ENCODE peak calls at places on chromosomes 13 and 19, in five cellular contexts. One of them, this sample, is unnamed.
A peak's percentile ranks its signal among the peaks of the same experiment; 100 is the strongest.

GRCh38 chr19:1754651-1755466 is 1.6 kb downstream of the ONECUT3 start:
- DNase-seq in breast epithelium: no peak
- DNase-seq in H1: no peak
- DNase-seq in lung: no peak
- DNase-seq in heart left ventricle: no peak
- DNase-seq in this sample: no peak

GRCh38 chr13:114203536-114203935 is 24.5 kb downstream of the CFAP97D2 start:
- DNase-seq in breast epithelium: no peak
- DNase-seq in H1: no peak
- DNase-seq in lung: no peak
- DNase-seq in heart left ventricle: no peak
- DNase-seq in this sample: no peak

GRCh38 chr19:31290926-31291590 is 58.2 kb downstream of the TSHZ3 start:
- DNase-seq in breast epithelium: peak; percentile 29
- DNase-seq in H1: no peak
- DNase-seq in lung: no peak
- DNase-seq in heart left ventricle: no peak
- DNase-seq in this sample: no peak

GRCh38 chr19:48308695-48309586 is 16.4 kb upstream of the EMP3 start:
- DNase-seq in breast epithelium: no peak
- DNase-seq in H1: no peak
- DNase-seq in lung: no peak
- DNase-seq in heart left ventricle: no peak
- DNase-seq in this sample: peak; percentile 48

GRCh38 chr13:105936816-105937215 is 598.6 kb downstream of the EFNB2 start:
- DNase-seq in breast epithelium: no peak
- DNase-seq in H1: no peak
- DNase-seq in lung: no peak
- DNase-seq in heart left ventricle: no peak
- DNase-seq in this sample: no peak

GRCh38 chr13:41492432-41493267 is 35.3 kb downstream of the RGCC start:
- DNase-seq in breast epithelium: no peak
- DNase-seq in H1: no peak
- DNase-seq in lung: no peak
- DNase-seq in heart left ventricle: no peak
- DNase-seq in this sample: no peak

GRCh38 chr19:43132696-43133095 is 50.2 kb upstream of the PSG2 start:
- DNase-seq in breast epithelium: no peak
- DNase-seq in H1: no peak
- DNase-seq in lung: no peak
- DNase-seq in heart left ventricle: no peak
- DNase-seq in this sample: no peak

GRCh38 chr19:41324231-41324702 is 14.3 kb downstream of the CCDC97 start:
- DNase-seq in breast epithelium: no peak
- DNase-seq in H1: no peak
- DNase-seq in lung: no peak
- DNase-seq in heart left ventricle: no peak
- DNase-seq in this sample: no peak

GRCh38 chr19:1211494-1212234 is 6.1 kb downstream of the STK11 start:
- DNase-seq in breast epithelium: peak; percentile 81
- DNase-seq in H1: no peak
- DNase-seq in lung: no peak
- DNase-seq in heart left ventricle: peak; percentile 33
- DNase-seq in this sample: peak; percentile 57

DNA sequence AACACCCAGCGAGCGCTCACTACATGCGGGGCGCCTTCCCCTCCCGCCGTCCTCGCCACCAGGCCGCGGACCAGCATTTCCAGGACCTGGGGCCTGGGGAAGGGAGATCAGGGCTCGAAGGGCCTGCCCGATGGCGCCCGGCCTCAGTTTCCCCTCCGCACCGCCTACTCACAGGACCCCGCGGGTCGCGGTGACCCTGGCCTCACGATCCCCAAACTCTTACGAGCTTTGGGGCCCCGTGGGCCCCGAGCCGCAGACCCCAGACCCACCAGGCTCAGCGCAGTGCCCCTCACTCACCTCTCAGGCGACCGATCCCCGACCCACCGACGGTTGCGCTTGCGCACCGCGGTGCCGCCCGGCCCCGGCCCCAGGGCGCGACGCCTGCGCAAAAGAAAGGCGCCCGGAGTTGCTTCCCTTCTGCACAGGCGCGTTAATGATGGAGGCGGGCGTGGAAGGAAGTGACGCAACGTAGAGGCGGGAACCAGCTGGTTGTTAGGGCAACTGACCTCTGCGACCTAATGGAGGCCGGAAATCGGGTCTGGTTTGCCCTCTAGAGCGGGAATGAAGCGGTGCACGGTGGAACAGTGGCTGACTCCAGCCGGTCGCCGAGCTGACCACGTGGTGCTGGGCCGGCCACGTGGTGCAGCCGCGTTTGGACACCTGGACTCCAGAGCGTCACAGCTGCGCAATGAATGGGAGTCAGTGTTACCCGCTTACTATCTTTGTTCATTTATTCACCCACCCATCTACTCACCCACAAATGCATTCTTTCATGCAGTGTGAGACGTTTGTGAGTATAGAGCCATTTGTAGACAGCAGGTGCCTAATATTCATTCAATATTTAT is at the start of gene SGTA:
- DNase-seq in breast epithelium: peak; percentile 98
- DNase-seq in H1: peak; percentile 93
- DNase-seq in lung: peak; percentile 98
- DNase-seq in heart left ventricle: peak; percentile 98
- DNase-seq in this sample: peak; percentile 100
- TF ChIP-seq CTCF in breast epithelium: peak; percentile 73
- TF ChIP-seq CTCF in H1: no peak
- TF ChIP-seq CTCF in lung: peak; percentile 55
- TF ChIP-seq CTCF in heart left ventricle: peak; percentile 57
- TF ChIP-seq CTCF in this sample: peak; percentile 36

GRCh38 chr13:75870397-75870801 is 234.3 kb downstream of the LMO7 start:
- DNase-seq in breast epithelium: no peak
- DNase-seq in H1: no peak
- DNase-seq in lung: no peak
- DNase-seq in heart left ventricle: no peak
- DNase-seq in this sample: peak; percentile 38
- H3K4me3 ChIP-seq in breast epithelium: peak overlapping the region; percentile 64
- H3K4me3 ChIP-seq in H1: no peak overlapping the region
- H3K4me3 ChIP-seq in lung: no peak overlapping the region
- H3K4me3 ChIP-seq in heart left ventricle: peak overlapping the region; percentile 49
- H3K4me3 ChIP-seq in this sample: peak overlapping the region; percentile 59

DNA sequence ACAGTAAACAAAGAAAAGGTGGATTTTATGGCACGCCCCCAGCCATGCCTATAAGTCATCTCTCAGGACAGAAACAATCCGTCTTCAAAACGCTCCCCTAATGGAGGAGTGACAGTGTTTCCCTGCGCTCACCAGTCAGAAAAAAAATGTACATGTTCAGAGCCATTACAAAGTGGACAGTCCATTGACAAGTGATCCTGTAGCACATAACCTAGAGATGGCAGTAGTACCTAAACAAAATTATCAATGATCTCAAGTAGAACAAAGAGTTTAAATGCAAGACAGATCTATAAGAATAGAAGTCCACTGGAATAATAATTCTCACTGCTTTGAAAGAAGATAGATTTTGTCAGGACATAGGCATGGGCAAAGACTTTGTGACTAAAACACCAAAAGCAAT is 891.6 kb upstream of the MIR17HG start:
- DNase-seq in breast epithelium: no peak
- DNase-seq in H1: no peak
- DNase-seq in lung: no peak
- DNase-seq in heart left ventricle: no peak
- DNase-seq in this sample: no peak
- TF ChIP-seq CTCF in breast epithelium: no peak
- TF ChIP-seq CTCF in H1: no peak
- TF ChIP-seq CTCF in lung: no peak
- TF ChIP-seq CTCF in heart left ventricle: no peak
- TF ChIP-seq CTCF in this sample: no peak

DNA sequence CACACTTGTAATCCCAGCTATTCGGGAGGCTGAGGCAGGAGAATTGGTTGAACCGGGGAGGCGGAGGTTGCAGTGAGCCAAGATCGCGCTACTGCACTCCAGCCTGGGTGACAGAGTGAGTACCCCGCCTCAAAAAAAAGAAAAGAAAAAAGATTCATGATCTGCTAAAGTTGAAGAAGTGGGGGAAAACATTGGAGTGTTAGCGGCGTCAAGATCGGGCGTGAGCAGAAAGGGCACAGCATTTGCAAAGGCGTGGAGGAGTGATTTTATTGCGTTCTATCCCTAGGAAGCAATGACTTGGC is 874 bp upstream of the DNM2 start:
- DNase-seq in breast epithelium: no peak
- DNase-seq in H1: no peak
- DNase-seq in lung: no peak
- DNase-seq in heart left ventricle: no peak
- DNase-seq in this sample: no peak
- H3K4me3 ChIP-seq in breast epithelium: peak overlapping the region; percentile 57
- H3K4me3 ChIP-seq in H1: no peak overlapping the region
- H3K4me3 ChIP-seq in lung: no peak overlapping the region
- H3K4me3 ChIP-seq in heart left ventricle: peak overlapping the region; percentile 37
- H3K4me3 ChIP-seq in this sample: peak overlapping the region; percentile 36

GRCh38 chr19:57830071-57830602 is at the start of gene ZNF587B:
- DNase-seq in breast epithelium: peak; percentile 62
- DNase-seq in H1: peak; percentile 77
- DNase-seq in lung: peak; percentile 55
- DNase-seq in heart left ventricle: peak; percentile 76
- DNase-seq in this sample: peak; percentile 73
- TF ChIP-seq CTCF in breast epithelium: peak; percentile 38
- TF ChIP-seq CTCF in H1: peak; percentile 16
- TF ChIP-seq CTCF in lung: no peak
- TF ChIP-seq CTCF in heart left ventricle: peak; percentile 64
- TF ChIP-seq CTCF in this sample: peak; percentile 38

GRCh38 chr13:110677731-110678545 is 28.0 kb downstream of the CARS2 start:
- DNase-seq in breast epithelium: no peak
- DNase-seq in H1: no peak
- DNase-seq in lung: no peak
- DNase-seq in heart left ventricle: no peak
- DNase-seq in this sample: no peak

GRCh38 chr13:110676057-110676510 is 29.8 kb downstream of the CARS2 start:
- DNase-seq in breast epithelium: no peak
- DNase-seq in H1: no peak
- DNase-seq in lung: no peak
- DNase-seq in heart left ventricle: no peak
- DNase-seq in this sample: no peak

GRCh38 chr13:110680852-110681251 is 25.1 kb downstream of the CARS2 start:
- DNase-seq in breast epithelium: no peak
- DNase-seq in H1: no peak
- DNase-seq in lung: no peak
- DNase-seq in heart left ventricle: no peak
- DNase-seq in this sample: peak; percentile 25

GRCh38 chr13:110681868-110682550 is 23.9 kb downstream of the CARS2 start:
- DNase-seq in breast epithelium: no peak
- DNase-seq in H1: no peak
- DNase-seq in lung: no peak
- DNase-seq in heart left ventricle: no peak
- DNase-seq in this sample: no peak

DNA sequence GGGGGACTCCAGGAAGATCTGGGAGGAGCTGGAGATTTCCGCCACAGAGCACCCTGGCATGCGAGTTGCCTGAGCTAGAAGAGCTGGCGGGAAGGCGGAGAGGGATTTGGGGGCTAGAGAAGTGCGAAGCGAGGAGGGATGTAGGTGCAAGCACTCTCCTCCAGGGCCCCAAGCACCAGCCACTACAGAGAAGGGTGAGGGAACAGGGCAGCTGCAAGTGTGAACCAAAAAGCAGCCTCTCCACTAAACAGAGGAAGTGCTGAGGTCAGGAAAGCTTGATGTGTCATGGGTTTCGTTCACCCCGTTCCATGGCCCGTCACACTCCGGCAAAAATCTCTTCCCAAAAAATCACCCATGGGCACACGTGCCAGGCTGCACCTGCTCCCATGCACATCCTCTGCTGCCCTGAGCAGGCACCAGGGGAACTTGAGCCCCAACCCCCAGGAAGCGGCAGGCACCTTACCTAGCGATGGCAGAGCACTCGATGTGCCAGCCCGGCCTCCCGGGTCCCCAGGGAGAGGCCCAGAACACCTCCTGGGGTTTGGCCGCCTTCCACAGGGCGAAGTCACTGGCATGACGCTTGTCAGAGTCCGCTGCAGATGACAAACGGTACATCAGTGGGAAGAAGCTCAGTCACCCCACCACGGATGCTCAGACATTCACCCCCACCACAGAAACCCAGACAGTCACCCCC is 29.3 kb downstream of the CARS2 start:
- DNase-seq in breast epithelium: no peak
- DNase-seq in H1: no peak
- DNase-seq in lung: no peak
- DNase-seq in heart left ventricle: no peak
- DNase-seq in this sample: no peak
- H3K4me3 ChIP-seq in breast epithelium: no peak overlapping the region
- H3K4me3 ChIP-seq in H1: no peak overlapping the region
- H3K4me3 ChIP-seq in lung: no peak overlapping the region
- H3K4me3 ChIP-seq in heart left ventricle: no peak overlapping the region
- H3K4me3 ChIP-seq in this sample: no peak overlapping the region

GRCh38 chr13:107743100-107743499 is 472.2 kb downstream of the LIG4 start:
- DNase-seq in breast epithelium: no peak
- DNase-seq in H1: no peak
- DNase-seq in lung: no peak
- DNase-seq in heart left ventricle: no peak
- DNase-seq in this sample: no peak

GRCh38 chr13:107743523-107743922 is 471.8 kb downstream of the LIG4 start:
- DNase-seq in breast epithelium: no peak
- DNase-seq in H1: no peak
- DNase-seq in lung: no peak
- DNase-seq in heart left ventricle: no peak
- DNase-seq in this sample: no peak

GRCh38 chr13:107743983-107744382 is 471.4 kb downstream of the LIG4 start:
- DNase-seq in breast epithelium: no peak
- DNase-seq in H1: no peak
- DNase-seq in lung: no peak
- DNase-seq in heart left ventricle: no peak
- DNase-seq in this sample: peak; percentile 72

DNA sequence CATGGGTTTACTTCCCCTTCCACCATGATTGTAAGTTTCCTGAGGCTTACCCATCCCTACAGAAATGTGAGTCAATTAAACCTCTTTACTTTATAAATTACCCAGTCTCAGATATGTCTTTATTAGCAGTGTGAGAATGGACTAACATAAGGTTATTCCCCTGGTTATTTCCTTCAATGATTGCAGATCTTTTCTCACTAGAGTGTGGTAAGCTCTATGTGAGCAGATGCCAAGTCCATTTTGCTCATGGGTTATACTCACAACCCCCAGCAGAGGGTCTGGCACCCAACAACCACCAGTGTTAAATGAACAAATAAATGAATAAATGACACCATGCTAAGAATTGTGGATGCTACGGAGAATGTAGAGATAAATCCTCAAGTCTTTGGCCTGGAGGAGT is 472.8 kb downstream of the LIG4 start:
- DNase-seq in breast epithelium: no peak
- DNase-seq in H1: no peak
- DNase-seq in lung: no peak
- DNase-seq in heart left ventricle: no peak
- DNase-seq in this sample: no peak
- TF ChIP-seq CTCF in breast epithelium: no peak
- TF ChIP-seq CTCF in H1: no peak
- TF ChIP-seq CTCF in lung: no peak
- TF ChIP-seq CTCF in heart left ventricle: no peak
- TF ChIP-seq CTCF in this sample: no peak

GRCh38 chr19:11024259-11024658 is 63.4 kb downstream of the SMARCA4 start:
- DNase-seq in breast epithelium: no peak
- DNase-seq in H1: no peak
- DNase-seq in lung: no peak
- DNase-seq in heart left ventricle: no peak
- DNase-seq in this sample: no peak
- H3K4me3 ChIP-seq in breast epithelium: no peak overlapping the region
- H3K4me3 ChIP-seq in H1: no peak overlapping the region
- H3K4me3 ChIP-seq in lung: no peak overlapping the region
- H3K4me3 ChIP-seq in heart left ventricle: no peak overlapping the region
- H3K4me3 ChIP-seq in this sample: no peak overlapping the region

This sample was measured in fibroblast of villous mesenchyme.